ENCODE peak calls at places on chromosomes 2 and 18, in eight cellular contexts. A is brain microvascular endothelial cell; C is NCI-H748 treated with DMSO at 0.1 percent for 48 hours; R is psoas muscle; N is fibroblast of gingiva; M is activated CD8-positive, alpha-beta T cell treated with anti-CD3 and anti-CD28 coated beads, Interleukin-2, amount 10 ng/mL, durations not matched to agents 7 days and 5 days; G is amniotic epithelial cell; I is GDM1. T is an unnamed sample.
A peak's percentile ranks its signal among the peaks of the same experiment; 100 is the strongest.

GRCh38 chr18:54223568-54224241 is 764 bp downstream of the MBD2 start:
- DNase-seq in A (peak; percentile 90), C (peak; percentile 39), R (peak; percentile 62), N (peak; percentile 91), M (peak; percentile 55), G (peak; percentile 87), I (no peak), T (peak; percentile 90)

GRCh38 chr2:208090420-208090819 is 33.9 kb downstream of the CRYGD start:
- DNase-seq in A (no peak), C (no peak), R (no peak), N (no peak), M (no peak), G (no peak), I (no peak), T (no peak)

GRCh38 chr2:172783091-172783898 is 47.6 kb downstream of the RAPGEF4 start:
- DNase-seq in A (peak; percentile 81), C (no peak), R (no peak), N (peak; percentile 72), M (no peak), G (peak; percentile 89), I (no peak), T (peak; percentile 95)

GRCh38 chr2:98822301-98823164 is 91.6 kb upstream of the MGAT4A start:
- DNase-seq in A (no peak), C (no peak), R (peak; percentile 53), N (no peak), M (peak; percentile 69), G (no peak), I (no peak), T (peak; percentile 51)

GRCh38 chr2:79453918-79454317 is 58.9 kb upstream of the CTNNA2 start:
- DNase-seq in A (no peak), C (no peak), R (no peak), N (no peak), M (no peak), G (no peak), I (no peak), T (no peak)

GRCh38 chr2:111634050-111634784 is 249.8 kb downstream of the ANAPC1 start:
- DNase-seq in A (no peak), C (no peak), R (no peak), N (peak; percentile 16), M (peak; percentile 28), G (peak; percentile 48), I (no peak), T (no peak)

GRCh38 chr2:100968146-100969145 is 33.6 kb upstream of the RPL31 start:
- DNase-seq in A (no peak), C (no peak), R (no peak), N (no peak), M (no peak), G (no peak), I (no peak), T (no peak)

GRCh38 chr2:85470850-85471800 is 52.6 kb downstream of the SH2D6 start:
- DNase-seq in A (no peak), C (no peak), R (no peak), N (no peak), M (peak; percentile 32), G (peak; percentile 32), I (no peak), T (no peak)

GRCh38 chr18:62977512-62977911 is 262.2 kb downstream of the PHLPP1 start:
- DNase-seq in A (no peak), C (no peak), R (no peak), N (no peak), M (no peak), G (no peak), I (no peak), T (peak; percentile 15)

GRCh38 chr2:132577693-132578092 is 92.3 kb downstream of the LYPD1 start:
- DNase-seq in A (no peak), C (no peak), R (no peak), N (no peak), M (no peak), G (no peak), I (no peak), T (no peak)

GRCh38 chr18:63025251-63025710 is 294.3 kb downstream of the BCL2 start:
- DNase-seq in A (no peak), C (peak; percentile 52), R (no peak), N (no peak), M (no peak), G (peak; percentile 2), I (peak; percentile 20), T (no peak)

GRCh38 chr2:15929861-15930260 is 10.5 kb upstream of the MYCN start:
- DNase-seq in A (no peak), C (no peak), R (no peak), N (no peak), M (no peak), G (no peak), I (no peak), T (no peak)

GRCh38 chr18:55100817-55101457 is 141.7 kb upstream of the CCDC68 start:
- DNase-seq in A (peak; percentile 31), C (no peak), R (no peak), N (no peak), M (no peak), G (peak; percentile 71), I (no peak), T (peak; percentile 71)

GRCh38 chr18:74281011-74281638 is 10.6 kb downstream of the CYB5A start:
- DNase-seq in A (no peak), C (no peak), R (no peak), N (no peak), M (no peak), G (no peak), I (no peak), T (no peak)

GRCh38 chr2:219175928-219176817 is 552 bp downstream of the CNPPD1 start:
- DNase-seq in A (peak; percentile 19), C (no peak), R (peak; percentile 55), N (peak; percentile 14), M (peak; percentile 42), G (peak; percentile 24), I (no peak), T (peak; percentile 73)

T was measured in foreskin fibroblast.